ENCODE peak calls at places on chromosomes 4 and X, in ten cellular contexts. X is amniotic epithelial cell; U is GM23248; Y is anterior cingulate cortex; B is NCI-H345; P is T follicular helper cell; N is endothelial cell; R is stimulated activated CD4-positive, alpha-beta T cell treated with anti-CD3 and anti-CD28 coated beads, Interleukin-2, amount 100 ng/mL, for 4 hours; C is CD8-positive, alpha-beta T cell; Z is fibroblast of lung. M is an unnamed sample.
A peak's percentile ranks its signal among the peaks of the same experiment; 100 is the strongest.

GRCh38 chr4:95957054-95957453 is 117.2 kb downstream of the PDHA2 start:
- DNase-seq in P (no peak), R (no peak), Z (no peak), X (peak; percentile 46), B (no peak), N (no peak), Y (no peak), C (no peak), U (no peak), M (no peak)

GRCh38 chr4:114267976-114268375 is 288.5 kb upstream of the ARSJ start:
- DNase-seq in Y (no peak), R (no peak), B (no peak), X (peak; percentile 25), U (peak; percentile 26), Z (no peak), C (no peak), N (no peak), P (no peak), M (no peak)

GRCh38 chr4:153728660-153729059 is 31.2 kb downstream of the RNF175 start:
- DNase-seq in U (no peak), Y (no peak), B (no peak), Z (no peak), N (no peak), X (no peak), P (no peak), C (no peak), R (no peak), M (no peak)

GRCh38 chr4:106767991-106768390 is 268.1 kb downstream of the DKK2 start:
- DNase-seq in N (no peak), U (no peak), C (no peak), Z (no peak), B (no peak), X (no peak), P (no peak), Y (no peak), R (no peak), M (no peak)

GRCh38 chrX:49947778-49948177 is 25.4 kb downstream of the CLCN5 start:
- DNase-seq in X (no peak), C (no peak), B (no peak), P (no peak), R (no peak), N (no peak), Y (no peak), U (no peak), Z (no peak), M (no peak)

GRCh38 chr4:10684631-10685030 is at the start of gene CLNK:
- DNase-seq in Y (no peak), P (no peak), C (no peak), B (no peak), Z (no peak), X (no peak), N (no peak), R (no peak), U (no peak), M (no peak)

GRCh38 chr4:184644553-184645307 is 4.5 kb downstream of the CASP3 start:
- DNase-seq in B (no peak), Z (no peak), Y (no peak), C (no peak), U (peak; percentile 53), R (no peak), N (no peak), X (peak; percentile 44), P (no peak), M (no peak)

GRCh38 chr4:167842487-167842886 is 249.8 kb upstream of the ANXA10 start:
- DNase-seq in X (no peak), C (no peak), N (no peak), R (no peak), Z (no peak), P (no peak), U (no peak), B (no peak), Y (no peak), M (no peak)

GRCh38 chr4:140637836-140638235 is 69.1 kb upstream of the UCP1 start:
- DNase-seq in R (peak; percentile 11), U (peak; percentile 45), Z (peak; percentile 23), X (no peak), P (no peak), N (peak; percentile 35), B (peak; percentile 8), C (no peak), Y (no peak), M (peak; percentile 45)